ENCODE peak calls at places on chromosomes 12 and 14, in four cellular contexts. C, D, O and X are unnamed samples.

GRCh38 chr14:80978403-80978802 is 23.0 kb downstream of the TSHR start:
- DNase-seq in C (no peak), D (no peak), O (no peak), X (peak; percentile 99)

GRCh38 chr12:2794261-2794735 is 472 bp upstream of the FKBP4 start:
- DNase-seq in C (no peak), D (peak; percentile 85), O (peak; percentile 28), X (no peak)

GRCh38 chr12:85865905-85866304 is 8.2 kb upstream of the NTS start:
- DNase-seq in C (no peak), D (no peak), O (no peak), X (no peak)

GRCh38 chr12:47752552-47752951 is 6.1 kb downstream of the RAPGEF3 start:
- DNase-seq in C (no peak), D (no peak), O (no peak), X (no peak)

GRCh38 chr12:42473561-42473960 is 116.0 kb downstream of the PRICKLE1 start:
- DNase-seq in C (no peak), D (no peak), O (no peak), X (no peak)

GRCh38 chr14:69346710-69347109 is 51.4 kb downstream of the ERH start:
- DNase-seq in C (no peak), D (peak; percentile 80), O (no peak), X (no peak)

GRCh38 chr12:44626883-44627282 is 249.2 kb downstream of the NELL2 start:
- DNase-seq in C (no peak), D (no peak), O (no peak), X (no peak)

GRCh38 chr12:82608706-82609105 is 78.0 kb upstream of the TMTC2 start:
- DNase-seq in C (no peak), D (no peak), O (no peak), X (no peak)

GRCh38 chr12:109999649-109999971 is 380 bp downstream of the ANKRD13A start:
- DNase-seq in C (no peak), D (no peak), O (no peak), X (no peak)

GRCh38 chr12:76277480-76277879 is 70.7 kb downstream of the BBS10 start:
- DNase-seq in C (no peak), D (no peak), O (no peak), X (no peak)

GRCh38 chr12:56565510-56566101 is 44.0 kb downstream of the RBMS2 start:
- DNase-seq in C (peak; percentile 94), D (no peak), O (peak; percentile 43), X (peak; percentile 44)

GRCh38 chr12:55636116-55636655 is 506 bp upstream of the OR10P1 start:
- DNase-seq in C (no peak), D (no peak), O (no peak), X (no peak)

GRCh38 chr14:42513837-42514236 is 907.2 kb downstream of the LRFN5 start:
- DNase-seq in C (no peak), D (no peak), O (no peak), X (no peak)

GRCh38 chr12:103924761-103925641 is 5.2 kb upstream of the HSP90B1 start:
- DNase-seq in C (no peak), D (no peak), O (no peak), X (no peak)

GRCh38 chr14:55848964-55849363 is 269.0 kb downstream of the KTN1 start:
- DNase-seq in C (no peak), D (no peak), O (no peak), X (no peak)

GRCh38 chr12:121709478-121709890 is 3.1 kb upstream of the TMEM120B start:
- DNase-seq in C (no peak), D (no peak), O (no peak), X (no peak)

GRCh38 chr12:45577844-45578399 is 151.6 kb upstream of the ARID2 start:
- DNase-seq in C (no peak), D (no peak), O (no peak), X (no peak)

GRCh38 chr14:51873221-51873893 is 12.9 kb downstream of the GNG2 start:
- DNase-seq in C (no peak), D (no peak), O (no peak), X (no peak)

GRCh38 chr14:65478596-65478995 is 66.1 kb downstream of the FUT8 start:
- DNase-seq in C (no peak), D (no peak), O (no peak), X (no peak)

GRCh38 chr14:66444271-66444987 is 41.7 kb upstream of the CCDC196 start:
- DNase-seq in C (peak; percentile 65), D (no peak), O (no peak), X (no peak)

GRCh38 chr14:64682173-64682710 is 22.0 kb upstream of the PLEKHG3 start:
- DNase-seq in C (peak; percentile 82), D (peak; percentile 81), O (no peak), X (no peak)

GRCh38 chr12:42135264-42135814 is 9.3 kb downstream of the GXYLT1 start:
- DNase-seq in C (no peak), D (no peak), O (no peak), X (no peak)

GRCh38 chr12:57240926-57241555 is 9.9 kb downstream of the STAC3 start:
- DNase-seq in C (no peak), D (peak; percentile 71), O (no peak), X (no peak)

GRCh38 chr14:103538291-103539055 is 9.5 kb downstream of the TRMT61A start:
- DNase-seq in C (no peak), D (peak; percentile 78), O (no peak), X (no peak)

GRCh38 chr12:95184119-95184518 is 33.1 kb downstream of the FGD6 start:
- DNase-seq in C (no peak), D (no peak), O (no peak), X (no peak)

GRCh38 chr14:77181603-77182437 is at the start of gene TMEM63C:
- DNase-seq in C (peak; percentile 16), D (no peak), O (peak; percentile 53), X (peak; percentile 92)

GRCh38 chr12:308511-308910 is 45.9 kb upstream of the SLC6A13 start:
- DNase-seq in C (no peak), D (no peak), O (no peak), X (no peak)

GRCh38 chr14:54348923-54349615 is 47.7 kb upstream of the CDKN3 start:
- DNase-seq in C (peak; percentile 74), D (no peak), O (no peak), X (no peak)

GRCh38 chr14:36426836-36427235 is 93.2 kb downstream of the NKX2-1 start:
- DNase-seq in C (no peak), D (no peak), O (no peak), X (no peak)

GRCh38 chr12:76898472-76898871 is 19.7 kb upstream of the CSRP2 start:
- DNase-seq in C (no peak), D (no peak), O (no peak), X (no peak)

GRCh38 chr12:53207042-53207441 is at the start of gene ITGB7:
- DNase-seq in C (no peak), D (no peak), O (peak; percentile 94), X (peak; percentile 46)

GRCh38 chr12:5746020-5746419 is 199.0 kb downstream of the ANO2 start:
- DNase-seq in C (no peak), D (no peak), O (no peak), X (no peak)

GRCh38 chr12:51972849-51973273 is 21.4 kb downstream of the ACVR1B start:
- DNase-seq in C (peak; percentile 75), D (peak; percentile 88), O (peak; percentile 62), X (peak; percentile 82)

DNA sequence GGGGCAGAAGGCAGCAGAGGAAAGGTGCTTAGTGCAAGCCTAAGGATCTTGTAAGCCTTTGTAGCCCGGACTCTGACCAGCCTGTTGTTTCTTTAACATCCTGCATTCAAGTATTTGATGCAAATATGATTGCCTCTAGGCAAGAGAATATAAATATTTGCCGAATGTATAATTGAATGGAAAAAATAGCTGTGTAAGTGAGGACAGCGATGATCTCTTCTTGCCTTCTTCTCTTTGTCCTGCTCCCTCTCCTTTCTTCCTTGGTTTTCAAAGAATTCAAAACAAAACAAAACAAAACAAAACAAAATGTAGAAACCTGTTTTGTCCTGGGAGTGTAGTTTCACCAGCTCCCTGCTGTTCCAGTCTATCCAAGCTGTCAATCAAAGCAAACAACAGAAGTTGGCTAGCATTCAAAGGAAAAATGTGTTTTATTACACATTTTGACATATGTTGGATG is 74.9 kb upstream of the CPM start:
- DNase-seq in C (no peak), D (no peak), O (no peak), X (no peak)
- H3K4me3 ChIP-seq in C (no peak overlapping the region), D (no peak overlapping the region), O (no peak overlapping the region), X (no peak overlapping the region)

DNA sequence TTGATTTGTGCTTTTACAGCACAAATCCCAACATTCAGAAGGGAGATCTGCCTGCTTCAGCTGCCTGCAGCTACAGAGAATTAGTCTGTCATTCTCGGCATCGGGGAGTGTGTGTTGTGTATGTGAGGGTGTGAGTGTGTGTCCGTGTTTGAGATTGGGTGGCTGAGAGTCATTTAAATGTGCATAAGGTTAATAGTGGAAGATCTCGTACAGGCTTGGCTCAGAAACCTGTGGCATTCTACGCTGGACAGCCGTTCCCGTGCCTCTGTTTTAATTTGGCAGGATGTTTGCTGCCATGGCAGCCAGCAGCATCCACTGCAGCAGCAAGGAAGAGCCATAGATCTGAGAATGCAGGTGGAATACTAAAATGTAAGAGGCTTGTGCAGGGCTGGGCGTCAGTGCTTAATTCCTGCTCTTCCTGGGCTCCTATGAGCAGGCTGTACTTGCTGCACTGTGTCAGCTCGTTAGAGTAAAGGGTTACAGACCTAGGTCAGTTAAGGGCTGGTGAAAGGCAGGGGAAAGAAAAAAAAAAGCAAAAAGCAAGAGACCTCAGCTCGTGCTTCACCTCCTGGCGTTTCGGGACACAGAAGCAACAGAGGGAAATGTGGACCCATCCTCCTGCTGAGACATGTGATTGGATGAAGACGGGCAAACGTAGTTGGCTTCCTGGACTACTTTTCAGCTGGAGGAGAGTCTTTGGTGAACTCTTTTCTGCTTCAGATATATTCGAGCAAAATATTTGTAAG is 205.4 kb downstream of the NAV3 start:
- DNase-seq in C (no peak), D (peak; percentile 23), O (no peak), X (no peak)
- H3K4me3 ChIP-seq in C (no peak overlapping the region), D (peak overlapping the region; percentile 18), O (no peak overlapping the region), X (no peak overlapping the region)

GRCh38 chr14:61334197-61334701 is 12.9 kb downstream of the PRKCH start:
- DNase-seq in C (no peak), D (no peak), O (no peak), X (no peak)

GRCh38 chr14:61337893-61338292 is 16.5 kb downstream of the PRKCH start:
- DNase-seq in C (no peak), D (no peak), O (peak; percentile 55), X (peak; percentile 87)

GRCh38 chr14:61338457-61338856 is 17.1 kb downstream of the PRKCH start:
- DNase-seq in C (no peak), D (no peak), O (no peak), X (no peak)

GRCh38 chr14:61335049-61335448 is 13.7 kb downstream of the PRKCH start:
- DNase-seq in C (no peak), D (no peak), O (no peak), X (no peak)

DNA sequence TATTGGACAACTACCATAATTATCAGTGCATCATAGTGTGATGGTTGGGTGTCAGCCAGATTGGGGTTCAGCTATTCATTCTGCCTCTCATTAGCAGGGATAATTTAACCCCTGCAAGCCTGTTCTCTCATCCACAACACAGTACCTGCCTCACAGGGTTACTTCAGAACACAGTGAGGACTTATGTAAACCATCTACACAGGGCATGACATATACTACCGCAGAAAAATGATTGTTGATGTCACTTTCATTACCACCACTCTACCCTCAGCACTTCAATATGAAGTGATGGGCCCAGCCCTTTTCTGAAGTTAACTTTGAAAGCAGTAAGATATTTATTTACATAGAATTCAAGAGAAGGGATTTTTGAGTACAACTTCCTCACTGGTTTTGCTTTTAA is 14.5 kb downstream of the PRKCH start:
- DNase-seq in C (no peak), D (no peak), O (no peak), X (no peak)
- H3K4me3 ChIP-seq in C (no peak overlapping the region), D (no peak overlapping the region), O (no peak overlapping the region), X (no peak overlapping the region)

GRCh38 chr14:75430526-75430925 is 2.7 kb downstream of the JDP2 start:
- DNase-seq in C (no peak), D (no peak), O (no peak), X (no peak)
- H3K4me3 ChIP-seq in C (peak overlapping the region; percentile 16), D (peak overlapping the region; percentile 67), O (peak overlapping the region; percentile 85), X (no peak overlapping the region)